ENCODE peak calls at places on chromosomes 2 and 18, in eight cellular contexts. P is nephron progenitor cell, X is heart left ventricle, M is PC-3, F is OCI-LY7, S is astrocyte, L is AG09309, K is upper lobe of left lung. B is an unnamed sample.

GRCh38 chr2:112870851-112871830 is 34.6 kb upstream of the IL1B start:
- DNase-seq in M (no peak), K (no peak), P (no peak), F (no peak), L (no peak), X (no peak), S (no peak), B (no peak)

GRCh38 chr2:239975665-239976064 is 49.5 kb downstream of the NDUFA10 start:
- DNase-seq in F (no peak), P (no peak), S (no peak), L (no peak), X (no peak), K (no peak), M (no peak), B (no peak)

GRCh38 chr2:179861027-179861776 is at the start of gene ZNF385B:
- DNase-seq in K (peak), M (peak), F (peak), X (no peak), S (peak), L (no peak), P (peak), B (no peak)

GRCh38 chr18:56238576-56238975 is 399.8 kb downstream of the TXNL1 start:
- DNase-seq in L (no peak), M (peak), S (no peak), K (no peak), X (no peak), F (no peak), P (no peak), B (no peak)

GRCh38 chr2:56971383-56971974 is 787.7 kb downstream of the CCDC85A start:
- DNase-seq in S (no peak), P (no peak), K (no peak), X (no peak), F (no peak), L (no peak), M (no peak), B (no peak)

GRCh38 chr2:118779362-118779761 is 68.1 kb downstream of the EN1 start:
- DNase-seq in K (no peak), M (no peak), S (no peak), P (no peak), L (no peak), F (no peak), X (no peak), B (no peak)

GRCh38 chr2:28552045-28552823 is 56.4 kb downstream of the PLB1 start:
- DNase-seq in K (no peak), P (no peak), L (peak), F (no peak), X (no peak), M (peak), S (peak), B (no peak)

GRCh38 chr18:48874701-48875162 is 76.0 kb downstream of the SMAD7 start:
- DNase-seq in P (no peak), X (no peak), F (no peak), K (no peak), S (no peak), M (no peak), L (no peak), B (no peak)

GRCh38 chr2:113390133-113390849 is 47.2 kb upstream of the ZNG1B start:
- DNase-seq in P (peak), S (peak), M (peak), X (peak), F (peak), K (no peak), L (peak), B (no peak)

GRCh38 chr18:48326901-48327675 is 82.1 kb downstream of the ZBTB7C start:
- DNase-seq in S (peak), M (peak), L (no peak), K (no peak), F (no peak), P (no peak), X (no peak), B (no peak)

GRCh38 chr2:172999641-173000387 is 75.8 kb upstream of the MAP3K20 start:
- DNase-seq in P (no peak), S (no peak), M (no peak), L (no peak), F (no peak), X (no peak), K (no peak), B (no peak)

GRCh38 chr2:171762879-171763573 is 75.8 kb downstream of the DYNC1I2 start:
- DNase-seq in X (no peak), F (no peak), S (peak), K (no peak), M (peak), L (no peak), P (no peak), B (no peak)

GRCh38 chr18:45316127-45316526 is 299.1 kb upstream of the SLC14A2 start:
- DNase-seq in F (no peak), S (no peak), P (no peak), M (no peak), X (no peak), K (no peak), L (no peak), B (no peak)

GRCh38 chr2:69600425-69600824 is 43.1 kb downstream of the AAK1 start:
- DNase-seq in M (no peak), F (no peak), S (no peak), X (no peak), P (no peak), K (no peak), L (no peak), B (no peak)

GRCh38 chr2:240965296-240965904 is 33.0 kb upstream of the SNED1 start:
- DNase-seq in M (no peak), K (peak), S (no peak), X (peak), L (no peak), P (no peak), F (no peak), B (no peak)

GRCh38 chr2:82344670-82345069 is 2040.1 kb upstream of the LRRTM1 start:
- DNase-seq in F (no peak), L (no peak), K (no peak), X (no peak), M (peak), P (no peak), S (no peak), B (no peak)

GRCh38 chr2:202632682-202633081 is 2.1 kb upstream of the FAM117B start:
- DNase-seq in L (no peak), P (no peak), F (no peak), K (no peak), M (no peak), X (peak), S (peak), B (no peak)

GRCh38 chr2:17791121-17791902 is 24.9 kb upstream of the MSGN1 start:
- DNase-seq in M (no peak), S (peak), K (no peak), F (no peak), P (no peak), X (no peak), L (peak), B (no peak)

GRCh38 chr2:69296421-69296820 is 90.6 kb downstream of the GFPT1 start:
- DNase-seq in F (no peak), P (no peak), K (peak), L (no peak), M (no peak), S (no peak), X (no peak), B (no peak)

GRCh38 chr2:196750291-196750923 is 49.1 kb downstream of the GTF3C3 start:
- DNase-seq in L (no peak), S (no peak), F (no peak), M (no peak), X (no peak), K (no peak), P (no peak), B (no peak)

GRCh38 chr18:36590621-36591580 is 237.9 kb downstream of the TPGS2 start:
- DNase-seq in K (peak), L (no peak), X (no peak), S (no peak), P (no peak), M (no peak), F (no peak), B (no peak)

GRCh38 chr2:10014418-10015190 is 28.7 kb upstream of the KLF11 start:
- DNase-seq in L (no peak), K (peak), X (no peak), S (no peak), P (no peak), M (peak), F (no peak), B (no peak)

GRCh38 chr2:131058214-131058613 is 35.0 kb downstream of the FAM168B start:
- DNase-seq in M (no peak), S (no peak), P (no peak), F (no peak), K (no peak), X (no peak), L (no peak), B (no peak)

GRCh38 chr2:188853307-188853706 is 120.9 kb upstream of the COL3A1 start:
- DNase-seq in S (peak), L (peak), M (no peak), P (no peak), X (no peak), F (no peak), K (no peak), B (no peak)

GRCh38 chr18:56974141-56974540 is 172.7 kb upstream of the BOD1L2 start:
- DNase-seq in S (no peak), M (no peak), P (no peak), F (no peak), L (no peak), X (no peak), K (no peak), B (no peak)

GRCh38 chr2:102106133-102106556 is 36.4 kb upstream of the IL1R1 start:
- DNase-seq in L (peak), P (no peak), F (no peak), X (no peak), M (peak), K (no peak), S (peak), B (no peak)

GRCh38 chr2:230671117-230671516 is 41.5 kb upstream of the CAB39 start:
- DNase-seq in F (no peak), L (no peak), K (no peak), X (no peak), P (no peak), M (peak), S (peak), B (no peak)

GRCh38 chr2:10284108-10284870 is 18.4 kb upstream of the HPCAL1 start:
- DNase-seq in L (no peak), F (no peak), M (no peak), S (no peak), X (no peak), K (no peak), P (no peak), B (no peak)

GRCh38 chr2:228699400-228699799 is 517.9 kb upstream of the SPHKAP start:
- DNase-seq in P (no peak), K (no peak), L (no peak), F (no peak), M (peak), X (no peak), S (peak), B (no peak)
- TF ChIP-seq CTCF in P (no peak), K (no peak), L (no peak), F (no peak), M (peak), X (peak), S (no peak), B (no peak)

GRCh38 chr18:39969813-39970494 is 1985.1 kb upstream of the PIK3C3 start:
- DNase-seq in M (no peak), S (no peak), L (no peak), K (no peak), X (no peak), F (no peak), P (no peak), B (no peak)

GRCh38 chr18:39962546-39962945 is 1992.5 kb upstream of the PIK3C3 start:
- DNase-seq in M (peak), L (no peak), X (no peak), F (no peak), K (no peak), S (no peak), P (no peak), B (no peak)

GRCh38 chr18:39960545-39960944 is 1994.5 kb upstream of the PIK3C3 start:
- DNase-seq in P (no peak), M (peak), F (no peak), L (no peak), S (peak), X (no peak), K (no peak), B (no peak)

GRCh38 chr18:39966275-39966674 is 1988.8 kb upstream of the PIK3C3 start:
- DNase-seq in S (no peak), M (peak), L (no peak), P (no peak), K (no peak), F (no peak), X (no peak), B (no peak)
- TF ChIP-seq CTCF in S (peak), M (peak), L (no peak), P (peak), K (no peak), F (no peak), X (no peak), B (no peak)

GRCh38 chr2:165141601-165142000 is 62.2 kb downstream of the SCN3A start:
- DNase-seq in L (no peak), K (no peak), P (no peak), M (peak), X (no peak), S (no peak), F (peak), B (no peak)
- TF ChIP-seq CTCF in L (no peak), K (no peak), P (no peak), M (peak), X (no peak), S (peak), F (peak), B (no peak)

DNA sequence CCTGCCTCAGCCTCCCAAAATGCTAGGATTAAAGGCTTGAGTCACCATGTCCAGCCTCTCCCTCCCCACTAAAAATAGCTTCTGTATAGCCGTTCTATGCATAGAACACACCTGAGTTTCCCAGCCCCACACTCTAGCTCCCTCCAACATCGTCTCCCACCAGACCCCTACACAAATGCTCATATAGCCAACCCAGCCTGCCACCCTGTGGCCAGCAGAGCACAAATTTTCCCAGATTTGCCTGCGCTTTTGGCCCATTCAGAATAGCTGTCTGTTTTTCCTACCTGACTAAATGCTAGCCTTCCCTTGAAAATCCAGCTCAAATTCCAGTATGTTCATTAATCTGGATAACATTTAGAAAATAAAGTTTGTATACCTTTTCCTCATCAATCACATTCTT is 22.8 kb downstream of the TRABD2A start:
- DNase-seq in F (peak), L (no peak), P (no peak), S (no peak), M (no peak), X (no peak), K (no peak), B (no peak)
- TF ChIP-seq CTCF in F (peak), L (peak), P (no peak), S (no peak), M (peak), X (peak), K (no peak), B (no peak)

DNA sequence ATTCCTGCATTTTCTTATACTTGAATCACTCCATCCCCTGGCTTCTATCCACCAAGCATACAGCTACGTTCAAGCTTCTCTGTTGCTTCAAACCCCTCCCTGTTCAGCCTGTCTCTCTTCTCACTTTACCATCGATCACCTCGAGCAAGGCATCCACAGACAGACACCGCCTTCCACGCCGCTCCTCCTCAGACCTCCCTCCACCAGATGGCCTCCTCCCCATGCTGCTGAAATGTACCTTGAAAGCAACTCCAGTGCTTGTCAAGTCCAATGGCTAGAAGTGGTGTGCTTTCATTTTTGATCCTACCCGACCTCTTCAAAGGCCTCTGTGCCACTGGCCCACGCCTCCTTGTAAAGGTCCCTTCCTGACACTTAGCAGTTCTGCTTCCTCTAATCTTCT is 131.3 kb upstream of the ACAA2 start:
- DNase-seq in K (no peak), F (no peak), P (peak), S (peak), M (no peak), L (no peak), X (no peak), B (no peak)
- TF ChIP-seq CTCF in K (no peak), F (no peak), P (no peak), S (no peak), M (no peak), L (peak), X (peak), B (no peak)

DNA sequence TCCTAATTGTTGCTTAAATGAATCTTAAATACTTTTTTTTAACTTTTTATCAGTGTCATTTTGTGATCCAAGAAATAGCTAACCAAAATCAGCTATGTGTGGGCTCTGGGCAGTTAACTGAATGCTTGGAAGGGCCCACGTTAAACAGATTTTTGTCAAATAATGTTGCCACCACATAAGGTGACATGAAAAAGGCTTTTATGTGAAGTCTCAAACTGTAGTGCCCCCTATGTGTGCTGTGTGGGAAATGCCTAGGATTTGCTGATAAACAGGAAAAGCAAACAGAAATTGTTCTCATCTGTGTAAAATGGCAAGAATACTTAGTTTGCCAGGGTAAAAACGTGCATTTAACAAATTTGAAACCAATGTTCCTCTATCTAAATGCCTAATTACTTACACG is 242.2 kb downstream of the ZNF516 start:
- DNase-seq in M (no peak), L (no peak), K (no peak), X (no peak), P (no peak), F (peak), S (no peak), B (no peak)
- TF ChIP-seq CTCF in M (peak), L (peak), K (peak), X (peak), P (peak), F (peak), S (peak), B (no peak)

GRCh38 chr2:238905224-238905623 is 57.3 kb downstream of the TWIST2 start:
- DNase-seq in M (no peak), F (no peak), P (no peak), X (no peak), S (no peak), K (no peak), L (no peak), B (no peak)
- TF ChIP-seq CTCF in M (no peak), F (no peak), P (no peak), X (no peak), S (no peak), K (no peak), L (no peak), B (no peak)